ENCODE peak calls at places on chromosomes 6 and 20, in ten cellular contexts. P, L, V, W, K, U, I, Q, F and B are unnamed samples.

GRCh38 chr20:21554376-21554890 is 40.6 kb upstream of the NKX2-2 start:
- DNase-seq in V (no peak), K (no peak), I (no peak), Q (no peak), P (no peak), F (no peak), L (no peak), W (no peak), U (no peak), B (no peak)

GRCh38 chr6:40326689-40327404 is 260.3 kb downstream of the LRFN2 start:
- DNase-seq in I (no peak), Q (no peak), F (no peak), V (no peak), K (no peak), W (no peak), U (no peak), L (no peak), P (no peak), B (peak)

GRCh38 chr6:129623008-129623732 is 86.8 kb downstream of the ARHGAP18 start:
- DNase-seq in K (no peak), V (no peak), P (no peak), Q (no peak), U (no peak), I (no peak), W (no peak), F (no peak), L (no peak), B (no peak)

GRCh38 chr6:36956111-36956820 is 1.7 kb downstream of the PI16 start:
- DNase-seq in W (no peak), I (no peak), P (no peak), Q (no peak), U (no peak), K (peak), F (peak), L (no peak), V (no peak), B (peak)

GRCh38 chr6:113343940-113344339 is 513.2 kb upstream of the MARCKS start:
- DNase-seq in W (no peak), P (no peak), V (no peak), U (no peak), L (no peak), Q (no peak), K (no peak), I (no peak), F (no peak), B (no peak)

GRCh38 chr20:24497851-24498250 is 28.4 kb downstream of the SYNDIG1 start:
- DNase-seq in V (no peak), K (no peak), Q (no peak), P (no peak), W (no peak), I (peak), F (no peak), U (no peak), L (no peak), B (no peak)

GRCh38 chr6:168690271-168690670 is 249.3 kb downstream of the SMOC2 start:
- DNase-seq in K (no peak), I (no peak), P (no peak), W (no peak), U (no peak), F (no peak), V (no peak), L (no peak), Q (no peak), B (no peak)

GRCh38 chr6:83417880-83418663 is 12.8 kb downstream of the ME1 start:
- DNase-seq in W (peak), U (peak), L (peak), K (peak), F (no peak), P (peak), V (no peak), Q (no peak), I (peak), B (peak)

GRCh38 chr20:64074184-64074789 is 5.0 kb downstream of the RGS19 start:
- DNase-seq in L (no peak), K (no peak), I (no peak), U (no peak), W (no peak), P (no peak), V (no peak), F (no peak), Q (no peak), B (no peak)

GRCh38 chr20:58069207-58069606 is 159.2 kb downstream of the ANKRD60 start:
- DNase-seq in K (peak), Q (no peak), I (no peak), P (no peak), V (no peak), L (no peak), W (no peak), F (no peak), U (no peak), B (no peak)

DNA sequence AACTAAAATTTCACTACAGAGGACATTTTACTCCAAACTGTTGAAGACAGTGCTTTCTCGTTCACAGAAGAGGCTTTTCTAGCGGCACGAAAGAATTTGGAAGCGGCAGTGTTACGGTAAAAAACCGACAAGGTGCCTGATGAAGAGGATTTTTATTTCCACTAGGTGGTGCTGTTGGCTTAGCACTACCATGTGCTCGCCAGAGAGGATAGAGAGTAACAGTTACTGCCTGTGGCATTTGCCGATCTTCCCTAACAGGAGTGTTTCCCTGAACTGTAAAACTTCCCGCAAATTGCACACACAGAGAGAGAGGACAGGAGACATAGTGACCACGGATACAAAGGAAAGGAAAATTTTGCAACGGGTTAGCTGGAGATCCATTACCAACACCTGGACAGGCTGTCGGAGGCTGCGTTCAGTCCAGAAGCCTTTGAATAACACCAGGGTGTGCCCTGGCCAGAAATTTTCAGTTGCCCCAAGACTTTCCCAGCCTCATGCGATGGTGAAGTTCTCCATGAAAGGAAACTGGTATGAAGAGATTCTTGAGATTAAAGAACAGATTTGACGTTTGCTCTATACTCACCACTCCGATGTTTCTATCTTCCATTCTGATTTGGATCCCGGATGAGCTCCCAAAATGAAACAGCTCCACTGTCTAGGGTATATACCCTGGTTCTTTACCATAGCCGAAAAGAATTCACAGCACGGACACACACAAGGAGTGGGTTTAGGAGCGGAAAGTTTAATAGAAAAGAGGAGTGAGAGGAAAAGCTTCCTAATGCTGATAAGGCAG is 48.1 kb downstream of the HLA-DPB1 start:
- DNase-seq in U (no peak), W (peak), P (peak), L (peak), I (peak), V (no peak), K (peak), Q (no peak), F (no peak), B (peak)
- TF ChIP-seq CTCF in U (peak), W (peak), P (peak), L (peak), I (peak), V (peak), K (peak), Q (peak), F (peak), B (peak)

GRCh38 chr6:63275953-63276352 is 43.8 kb downstream of the LGSN start:
- DNase-seq in P (no peak), I (no peak), U (no peak), V (no peak), K (no peak), F (no peak), L (no peak), W (no peak), Q (no peak), B (no peak)

DNA sequence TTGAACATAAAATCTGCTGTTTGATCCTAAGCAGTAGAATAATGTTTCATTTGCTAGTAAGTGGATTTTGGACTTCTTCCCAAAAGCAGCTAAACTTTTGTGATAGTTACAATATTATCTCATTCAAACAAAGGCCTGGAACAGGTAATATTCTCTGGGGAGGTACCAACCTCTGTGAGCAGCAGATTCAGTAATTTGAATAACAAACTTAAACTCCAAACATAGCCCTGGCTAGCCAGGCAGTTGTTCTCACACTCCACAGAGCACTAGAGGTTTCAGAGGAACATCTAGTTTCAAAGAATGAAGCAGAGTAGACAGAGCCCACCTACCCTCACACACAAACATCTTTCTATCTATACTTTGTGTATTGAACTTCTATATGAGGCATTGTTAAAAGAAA is 40.9 kb downstream of the LGSN start:
- DNase-seq in I (no peak), P (no peak), L (no peak), W (no peak), U (no peak), Q (no peak), V (no peak), K (no peak), F (no peak), B (no peak)
- TF ChIP-seq CTCF in I (no peak), P (no peak), L (no peak), W (no peak), U (no peak), Q (no peak), V (no peak), K (no peak), F (no peak), B (no peak)

GRCh38 chr6:117399924-117400323 is 25.8 kb downstream of the ROS1 start:
- DNase-seq in V (no peak), I (no peak), F (no peak), K (no peak), W (no peak), U (no peak), L (no peak), P (peak), Q (no peak), B (peak)
- TF ChIP-seq CTCF in V (peak), I (peak), F (no peak), K (peak), W (peak), U (peak), L (no peak), P (peak), Q (peak), B (peak)

DNA sequence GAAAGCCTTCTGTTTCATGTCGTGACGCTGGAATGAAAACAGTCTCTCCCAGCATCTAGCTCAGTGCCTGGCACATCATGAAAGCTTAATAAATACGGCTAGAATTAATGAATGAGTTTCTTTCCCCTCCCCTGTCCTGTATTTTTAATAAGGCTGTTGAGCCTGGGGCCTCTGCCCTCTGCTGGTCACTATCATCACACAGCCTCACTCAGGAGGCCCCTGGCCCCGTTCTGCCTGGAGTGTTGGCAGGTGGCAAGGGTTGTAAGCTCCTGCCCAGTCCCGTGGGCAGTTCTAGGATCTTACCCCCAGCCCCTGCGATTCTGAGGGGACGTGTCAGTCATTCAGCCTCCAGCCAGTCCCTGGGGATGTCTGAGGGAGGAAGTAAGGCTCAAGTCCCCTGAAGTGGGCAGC is 41.4 kb downstream of the PHACTR3 start:
- DNase-seq in K (no peak), U (no peak), Q (no peak), P (no peak), F (no peak), L (no peak), W (no peak), I (no peak), V (no peak), B (no peak)
- TF ChIP-seq CTCF in K (peak), U (no peak), Q (no peak), P (peak), F (no peak), L (peak), W (no peak), I (no peak), V (peak), B (no peak)

DNA sequence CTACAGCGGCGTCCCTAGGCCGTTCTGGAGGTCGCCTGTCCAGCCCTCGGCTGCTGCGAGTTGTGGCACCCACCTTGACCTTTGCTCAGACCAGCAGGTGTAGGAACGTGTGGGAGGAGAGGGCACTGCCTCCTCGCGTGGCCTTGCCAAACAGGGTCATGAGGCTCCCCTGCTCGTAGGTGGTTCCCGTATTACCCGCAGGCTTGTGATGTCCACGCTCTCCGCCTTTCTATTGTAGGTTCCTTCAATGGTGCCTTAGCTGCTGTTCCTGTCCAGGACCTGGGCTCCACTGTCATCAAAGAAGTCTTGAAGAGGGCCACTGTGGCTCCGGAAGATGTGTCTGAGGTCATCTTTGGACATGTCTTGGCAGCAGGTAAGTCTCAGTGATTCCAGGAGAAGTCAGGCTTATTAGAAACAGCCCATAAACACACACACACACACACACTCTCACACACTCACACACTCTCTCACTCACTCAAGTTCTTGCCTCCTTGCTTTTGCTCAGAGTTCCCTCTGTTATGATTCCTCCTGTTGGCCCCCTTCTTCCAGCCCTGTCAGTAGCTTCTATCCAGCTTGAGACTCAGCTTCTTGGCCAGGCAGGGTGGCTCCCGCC is 942 bp downstream of the ACAT2 start:
- DNase-seq in K (no peak), V (peak), I (peak), P (peak), W (peak), Q (no peak), F (no peak), U (no peak), L (no peak), B (peak)
- TF ChIP-seq CTCF in K (no peak), V (no peak), I (no peak), P (no peak), W (no peak), Q (no peak), F (no peak), U (no peak), L (no peak), B (no peak)

GRCh38 chr6:138308728-138309110 is 69.0 kb upstream of the SMIM28 start:
- DNase-seq in W (no peak), K (no peak), I (no peak), V (no peak), U (no peak), F (no peak), Q (no peak), L (no peak), P (no peak), B (no peak)
- TF ChIP-seq CTCF in W (no peak), K (peak), I (no peak), V (no peak), U (no peak), F (no peak), Q (no peak), L (no peak), P (no peak), B (no peak)

DNA sequence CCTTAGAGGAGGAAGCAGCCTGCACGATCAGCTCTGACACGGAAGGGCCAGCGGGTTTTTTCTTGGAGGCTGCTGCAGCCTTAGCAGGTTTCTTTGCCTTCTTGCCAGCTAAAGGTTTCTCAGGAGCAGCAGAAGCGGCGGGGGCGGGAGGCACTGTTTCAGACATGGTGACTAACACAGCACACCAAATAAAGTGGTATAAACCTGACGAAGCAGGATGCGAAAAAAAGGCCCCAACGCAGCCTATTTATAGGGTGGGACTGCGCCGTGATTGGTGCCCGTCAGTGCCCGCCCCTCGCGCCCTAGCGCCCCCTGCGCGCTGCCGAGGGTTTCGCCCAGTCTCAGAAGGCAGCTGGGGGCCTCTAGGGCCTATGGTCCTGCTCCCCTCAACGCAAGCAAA is 55.0 kb downstream of the TRIM38 start:
- DNase-seq in U (peak), P (peak), I (peak), F (peak), V (peak), Q (no peak), W (no peak), L (peak), K (peak), B (peak)
- TF ChIP-seq CTCF in U (peak), P (peak), I (peak), F (no peak), V (peak), Q (peak), W (no peak), L (peak), K (peak), B (peak)

GRCh38 chr6:95352064-95352463 is 225.3 kb upstream of the MANEA start:
- DNase-seq in U (no peak), P (no peak), V (no peak), Q (no peak), I (no peak), W (no peak), F (no peak), L (no peak), K (no peak), B (no peak)
- TF ChIP-seq CTCF in U (no peak), P (no peak), V (no peak), Q (peak), I (no peak), W (no peak), F (no peak), L (no peak), K (peak), B (no peak)